ENCODE peak calls at places on chromosomes 5 and 9, in eight cellular contexts. K is IMR-90, E is tibial artery, V is OCI-LY7, U is AG09309, Q is RWPE1, O is transverse colon, F is fibroblast of lung. Y is an unnamed sample.
A peak's percentile ranks its signal among the peaks of the same experiment; 100 is the strongest.

GRCh38 chr5:9207820-9208418 is 338.0 kb downstream of the SEMA5A start:
- DNase-seq in U (no peak), V (peak; percentile 67), E (no peak), F (peak; percentile 81), K (peak; percentile 69), Q (peak; percentile 38), O (no peak), Y (no peak)

GRCh38 chr9:95342571-95342970 is 25.1 kb upstream of the FANCC start:
- DNase-seq in Q (no peak), E (no peak), O (no peak), F (no peak), V (no peak), U (no peak), K (no peak), Y (no peak)

GRCh38 chr9:138104251-138105122 is 226.9 kb downstream of the CACNA1B start:
- DNase-seq in U (no peak), E (no peak), V (no peak), K (no peak), Q (no peak), F (no peak), O (no peak), Y (no peak)

GRCh38 chr9:2524601-2525000 is 97.0 kb upstream of the VLDLR start:
- DNase-seq in K (no peak), O (no peak), Q (no peak), V (no peak), U (no peak), F (no peak), E (no peak), Y (no peak)

GRCh38 chr5:26791433-26791832 is 247.0 kb downstream of the CDH9 start:
- DNase-seq in V (no peak), E (no peak), K (no peak), U (no peak), F (no peak), Q (no peak), O (no peak), Y (no peak)

GRCh38 chr9:6910032-6910431 is 152.3 kb downstream of the KDM4C start:
- DNase-seq in U (no peak), K (peak; percentile 34), E (no peak), O (no peak), Q (no peak), V (peak; percentile 8), F (peak; percentile 44), Y (no peak)

GRCh38 chr5:109924708-109925107 is 235.0 kb downstream of the MAN2A1 start:
- DNase-seq in K (no peak), V (no peak), U (no peak), F (no peak), E (no peak), O (no peak), Q (no peak), Y (no peak)

GRCh38 chr9:129835860-129836223 is 584 bp downstream of the USP20 start:
- DNase-seq in K (peak; percentile 40), F (no peak), Q (peak; percentile 42), U (no peak), O (no peak), V (no peak), E (no peak), Y (no peak)

GRCh38 chr9:84590706-84591105 is 78.8 kb upstream of the NTRK2 start:
- DNase-seq in E (no peak), V (no peak), U (no peak), Q (no peak), F (no peak), O (no peak), K (no peak), Y (no peak)

GRCh38 chr9:112884086-112884485 is 6.6 kb downstream of the SLC46A2 start:
- DNase-seq in Q (peak; percentile 87), U (no peak), K (peak; percentile 50), F (no peak), V (no peak), E (no peak), O (no peak), Y (no peak)

GRCh38 chr5:54049963-54050362 is 260.4 kb downstream of the ARL15 start:
- DNase-seq in F (peak; percentile 47), K (peak; percentile 70), E (no peak), U (peak; percentile 50), Q (no peak), V (no peak), O (no peak), Y (peak; percentile 17)

GRCh38 chr5:133256276-133256675 is 204.5 kb downstream of the HSPA4 start:
- DNase-seq in K (no peak), F (no peak), E (no peak), V (no peak), Q (no peak), U (no peak), O (no peak), Y (no peak)

GRCh38 chr5:177546262-177546741 is 8.1 kb downstream of the FAM193B start:
- DNase-seq in K (peak; percentile 99), Q (peak; percentile 99), F (peak; percentile 99), E (peak; percentile 63), U (peak; percentile 97), V (no peak), O (no peak), Y (peak; percentile 94)
- TF ChIP-seq CTCF in K (peak; percentile 35), Q (no peak), F (no peak), E (no peak), U (peak; percentile 10), V (no peak), O (no peak), Y (peak; percentile 17)

GRCh38 chr5:77925503-77925902 is 149.4 kb upstream of the TBCA start:
- DNase-seq in K (no peak), O (no peak), V (no peak), F (no peak), Q (no peak), U (no peak), E (no peak), Y (no peak)

GRCh38 chr5:77928776-77929175 is 152.6 kb upstream of the TBCA start:
- DNase-seq in O (no peak), Q (no peak), V (no peak), K (no peak), E (no peak), U (no peak), F (no peak), Y (no peak)

GRCh38 chr5:77924081-77924480 is 147.9 kb upstream of the TBCA start:
- DNase-seq in Q (peak; percentile 35), U (no peak), E (no peak), O (no peak), V (no peak), F (no peak), K (no peak), Y (no peak)

GRCh38 chr5:77923666-77924065 is 147.5 kb upstream of the TBCA start:
- DNase-seq in U (no peak), Q (no peak), E (no peak), V (no peak), O (no peak), K (no peak), F (no peak), Y (no peak)

GRCh38 chr5:77926337-77926736 is 150.2 kb upstream of the TBCA start:
- DNase-seq in O (no peak), Q (no peak), F (no peak), V (no peak), K (no peak), U (no peak), E (no peak), Y (no peak)
- TF ChIP-seq CTCF in O (no peak), Q (no peak), F (no peak), V (no peak), K (no peak), U (no peak), E (no peak), Y (no peak)

DNA sequence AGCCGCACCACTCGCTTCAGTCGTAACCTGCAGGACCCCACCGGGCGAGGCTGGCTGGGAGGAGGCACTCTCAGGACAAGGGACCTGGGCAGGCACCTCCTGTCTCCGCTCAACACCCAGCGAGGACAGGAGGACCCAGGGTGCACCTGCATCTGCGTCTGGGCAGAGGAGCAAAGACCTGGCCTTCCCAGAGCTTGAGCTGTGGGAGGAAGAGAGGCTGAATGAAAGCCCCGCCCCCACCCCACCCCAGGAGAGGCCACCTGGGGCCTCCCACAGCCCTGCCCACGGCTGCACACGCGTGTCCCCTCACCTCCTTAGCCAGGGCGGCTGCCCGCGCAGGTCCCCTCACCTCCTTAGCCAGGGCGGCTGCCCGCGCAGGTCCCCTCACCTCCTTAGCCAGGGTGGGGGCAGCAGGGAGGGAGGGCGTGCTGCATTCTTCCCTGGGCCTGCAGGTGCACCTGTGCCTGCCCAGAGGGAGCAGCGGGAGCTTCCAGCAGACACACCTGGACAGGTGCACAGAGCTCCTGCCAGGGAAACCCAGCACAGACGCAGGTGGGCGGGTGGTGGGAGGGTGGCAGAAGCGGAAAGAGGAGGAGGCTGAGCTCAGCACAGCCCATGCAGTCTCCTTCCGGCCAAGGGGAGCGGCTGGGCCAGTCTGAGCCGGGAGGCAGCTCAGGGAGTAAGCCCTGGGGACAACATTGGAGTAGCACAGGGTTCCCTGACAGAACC is 18.5 kb upstream of the SLC12A7 start:
- DNase-seq in F (no peak), K (no peak), V (peak; percentile 44), E (no peak), U (no peak), Q (peak; percentile 24), O (peak; percentile 86), Y (no peak)
- TF ChIP-seq CTCF in F (no peak), K (no peak), V (no peak), E (no peak), U (no peak), Q (no peak), O (peak; percentile 49), Y (no peak)

DNA sequence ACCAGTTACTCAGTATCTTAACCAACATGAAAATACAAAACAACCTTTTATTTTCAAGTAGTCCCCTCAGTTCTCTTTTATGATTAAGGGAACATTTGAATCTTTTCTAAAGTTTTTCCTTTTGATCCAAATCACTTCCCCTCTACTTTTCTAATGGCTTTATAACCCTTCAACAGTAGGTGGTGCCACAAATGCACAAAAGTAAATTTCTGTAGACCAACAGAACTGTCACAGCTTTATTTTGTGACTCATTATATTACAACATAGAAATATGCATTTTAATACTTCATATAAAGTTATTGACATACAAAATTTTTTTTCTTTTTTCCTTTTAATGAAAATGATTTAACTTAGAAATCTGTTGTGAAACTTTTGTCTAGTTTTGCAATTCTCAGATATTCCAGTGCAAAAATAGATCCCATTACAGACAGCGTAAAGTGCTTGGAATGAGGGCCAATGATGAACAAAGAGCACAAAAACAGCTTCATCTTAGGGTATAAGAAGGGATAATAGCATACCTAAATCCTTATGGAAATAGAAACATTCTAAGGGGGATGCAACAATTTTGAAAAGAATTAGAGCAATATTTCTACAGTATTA is 17.0 kb downstream of the NIPSNAP3B start:
- DNase-seq in K (peak; percentile 32), E (no peak), V (peak; percentile 54), F (peak; percentile 66), U (peak; percentile 21), Q (peak; percentile 63), O (no peak), Y (no peak)
- TF ChIP-seq CTCF in K (peak; percentile 53), E (no peak), V (peak; percentile 90), F (peak; percentile 58), U (peak; percentile 55), Q (peak; percentile 80), O (no peak), Y (peak; percentile 36)

DNA sequence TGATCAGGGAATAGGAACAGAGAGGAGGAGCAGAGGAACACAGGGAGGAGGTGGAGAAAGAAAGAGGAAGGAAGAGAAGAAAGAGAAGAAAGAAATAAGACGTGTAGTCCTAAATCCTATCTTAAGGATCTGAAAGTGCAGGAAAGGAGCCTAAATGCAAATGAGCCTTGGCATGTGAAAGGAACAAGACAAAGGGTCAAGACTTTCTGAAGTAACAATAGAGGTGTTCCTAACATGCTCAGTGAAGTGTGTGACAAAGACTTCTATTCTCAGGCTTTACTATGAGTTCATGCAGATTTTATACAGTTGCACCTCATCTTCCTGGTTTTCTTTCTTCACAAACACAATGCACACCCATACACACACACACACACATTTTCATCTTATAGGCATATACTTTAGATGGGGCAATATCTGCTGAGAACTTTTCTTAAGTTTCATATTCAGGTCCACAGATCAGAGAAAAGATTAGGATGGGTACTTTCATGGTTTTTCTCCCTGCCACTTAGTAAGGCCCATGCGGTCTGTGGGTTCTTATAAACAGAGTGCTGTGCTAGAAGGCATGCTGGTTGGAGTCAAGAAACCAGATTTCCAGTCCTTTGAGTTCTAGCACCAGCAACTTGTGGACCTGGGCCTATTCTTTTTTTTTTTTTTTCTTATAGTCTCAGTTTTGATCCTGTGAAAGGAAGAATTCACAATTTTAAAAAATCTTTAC is 512.3 kb upstream of the TNC start:
- DNase-seq in V (no peak), E (no peak), F (no peak), O (no peak), Q (no peak), K (no peak), U (no peak), Y (no peak)
- TF ChIP-seq CTCF in V (no peak), E (no peak), F (no peak), O (no peak), Q (no peak), K (no peak), U (no peak), Y (no peak)

Y was measured in AG04449.